ENCODE peak calls at places on chromosomes 7 and 10, in five cellular contexts. One of them, this sample, is unnamed.

GRCh38 chr7:45359781-45360180 is 202.2 kb downstream of the RAMP3 start:
- DNase-seq in WTC11: no peak
- DNase-seq in stimulated activated CD4-positive, alpha-beta T cell treated with anti-CD3 and anti-CD28 coated beads, Interleukin-12 subunit alpha, Interleukin-12 subunit beta, amount 100 ng/mL, for 4 hours: no peak
- DNase-seq in NCI-H774: no peak
- DNase-seq in T-helper 9 cell: no peak
- DNase-seq in this sample: no peak

GRCh38 chr10:18312385-18313145 is 172.3 kb downstream of the CACNB2 start:
- DNase-seq in WTC11: no peak
- DNase-seq in stimulated activated CD4-positive, alpha-beta T cell treated with anti-CD3 and anti-CD28 coated beads, Interleukin-12 subunit alpha, Interleukin-12 subunit beta, amount 100 ng/mL, for 4 hours: no peak
- DNase-seq in NCI-H774: no peak
- DNase-seq in T-helper 9 cell: no peak
- DNase-seq in this sample: peak

GRCh38 chr7:99129536-99129935 is 14.4 kb downstream of the SMURF1 start:
- DNase-seq in WTC11: no peak
- DNase-seq in stimulated activated CD4-positive, alpha-beta T cell treated with anti-CD3 and anti-CD28 coated beads, Interleukin-12 subunit alpha, Interleukin-12 subunit beta, amount 100 ng/mL, for 4 hours: no peak
- DNase-seq in NCI-H774: no peak
- DNase-seq in T-helper 9 cell: no peak
- DNase-seq in this sample: no peak

GRCh38 chr10:79293841-79294705 is 53.2 kb upstream of the PPIF start:
- DNase-seq in WTC11: no peak
- DNase-seq in stimulated activated CD4-positive, alpha-beta T cell treated with anti-CD3 and anti-CD28 coated beads, Interleukin-12 subunit alpha, Interleukin-12 subunit beta, amount 100 ng/mL, for 4 hours: no peak
- DNase-seq in NCI-H774: no peak
- DNase-seq in T-helper 9 cell: no peak
- DNase-seq in this sample: no peak

GRCh38 chr7:76302299-76303056 is at the start of gene HSPB1:
- DNase-seq in WTC11: peak
- DNase-seq in stimulated activated CD4-positive, alpha-beta T cell treated with anti-CD3 and anti-CD28 coated beads, Interleukin-12 subunit alpha, Interleukin-12 subunit beta, amount 100 ng/mL, for 4 hours: peak
- DNase-seq in NCI-H774: peak
- DNase-seq in T-helper 9 cell: peak
- DNase-seq in this sample: peak

GRCh38 chr10:74025380-74025978 is 27.6 kb downstream of the VCL start:
- DNase-seq in WTC11: no peak
- DNase-seq in stimulated activated CD4-positive, alpha-beta T cell treated with anti-CD3 and anti-CD28 coated beads, Interleukin-12 subunit alpha, Interleukin-12 subunit beta, amount 100 ng/mL, for 4 hours: no peak
- DNase-seq in NCI-H774: no peak
- DNase-seq in T-helper 9 cell: no peak
- DNase-seq in this sample: no peak

GRCh38 chr7:155257482-155258232 is 40.0 kb upstream of the INSIG1 start:
- DNase-seq in WTC11: no peak
- DNase-seq in stimulated activated CD4-positive, alpha-beta T cell treated with anti-CD3 and anti-CD28 coated beads, Interleukin-12 subunit alpha, Interleukin-12 subunit beta, amount 100 ng/mL, for 4 hours: no peak
- DNase-seq in NCI-H774: no peak
- DNase-seq in T-helper 9 cell: no peak
- DNase-seq in this sample: no peak

GRCh38 chr7:98506471-98506870 is 105.6 kb upstream of the BAIAP2L1 start:
- DNase-seq in WTC11: no peak
- DNase-seq in stimulated activated CD4-positive, alpha-beta T cell treated with anti-CD3 and anti-CD28 coated beads, Interleukin-12 subunit alpha, Interleukin-12 subunit beta, amount 100 ng/mL, for 4 hours: no peak
- DNase-seq in NCI-H774: no peak
- DNase-seq in T-helper 9 cell: no peak
- DNase-seq in this sample: no peak

GRCh38 chr7:143392875-143393266 is 11.7 kb downstream of the ZYX start:
- DNase-seq in WTC11: no peak
- DNase-seq in stimulated activated CD4-positive, alpha-beta T cell treated with anti-CD3 and anti-CD28 coated beads, Interleukin-12 subunit alpha, Interleukin-12 subunit beta, amount 100 ng/mL, for 4 hours: no peak
- DNase-seq in NCI-H774: no peak
- DNase-seq in T-helper 9 cell: no peak
- DNase-seq in this sample: no peak

GRCh38 chr10:43193496-43194080 is 55.3 kb downstream of the CSGALNACT2 start:
- DNase-seq in WTC11: no peak
- DNase-seq in stimulated activated CD4-positive, alpha-beta T cell treated with anti-CD3 and anti-CD28 coated beads, Interleukin-12 subunit alpha, Interleukin-12 subunit beta, amount 100 ng/mL, for 4 hours: no peak
- DNase-seq in NCI-H774: no peak
- DNase-seq in T-helper 9 cell: no peak
- DNase-seq in this sample: no peak

GRCh38 chr7:158847451-158847866 is 8.9 kb upstream of the DYNC2I1 start:
- DNase-seq in WTC11: no peak
- DNase-seq in stimulated activated CD4-positive, alpha-beta T cell treated with anti-CD3 and anti-CD28 coated beads, Interleukin-12 subunit alpha, Interleukin-12 subunit beta, amount 100 ng/mL, for 4 hours: no peak
- DNase-seq in NCI-H774: no peak
- DNase-seq in T-helper 9 cell: no peak
- DNase-seq in this sample: no peak

GRCh38 chr7:155344618-155345433 is 47.1 kb downstream of the INSIG1 start:
- DNase-seq in WTC11: peak
- DNase-seq in stimulated activated CD4-positive, alpha-beta T cell treated with anti-CD3 and anti-CD28 coated beads, Interleukin-12 subunit alpha, Interleukin-12 subunit beta, amount 100 ng/mL, for 4 hours: peak
- DNase-seq in NCI-H774: peak
- DNase-seq in T-helper 9 cell: peak
- DNase-seq in this sample: peak

GRCh38 chr10:68572151-68572550 is 12.0 kb downstream of the TET1 start:
- DNase-seq in WTC11: no peak
- DNase-seq in stimulated activated CD4-positive, alpha-beta T cell treated with anti-CD3 and anti-CD28 coated beads, Interleukin-12 subunit alpha, Interleukin-12 subunit beta, amount 100 ng/mL, for 4 hours: no peak
- DNase-seq in NCI-H774: no peak
- DNase-seq in T-helper 9 cell: no peak
- DNase-seq in this sample: no peak

GRCh38 chr10:99435986-99436633 is 5.7 kb upstream of the GOT1 start:
- DNase-seq in WTC11: no peak
- DNase-seq in stimulated activated CD4-positive, alpha-beta T cell treated with anti-CD3 and anti-CD28 coated beads, Interleukin-12 subunit alpha, Interleukin-12 subunit beta, amount 100 ng/mL, for 4 hours: no peak
- DNase-seq in NCI-H774: no peak
- DNase-seq in T-helper 9 cell: no peak
- DNase-seq in this sample: peak

GRCh38 chr10:21727452-21728168 is 193.6 kb downstream of the MLLT10 start:
- DNase-seq in WTC11: no peak
- DNase-seq in stimulated activated CD4-positive, alpha-beta T cell treated with anti-CD3 and anti-CD28 coated beads, Interleukin-12 subunit alpha, Interleukin-12 subunit beta, amount 100 ng/mL, for 4 hours: no peak
- DNase-seq in NCI-H774: no peak
- DNase-seq in T-helper 9 cell: no peak
- DNase-seq in this sample: no peak

GRCh38 chr7:34059551-34059840 is 154.2 kb downstream of the BMPER start:
- DNase-seq in WTC11: no peak
- DNase-seq in stimulated activated CD4-positive, alpha-beta T cell treated with anti-CD3 and anti-CD28 coated beads, Interleukin-12 subunit alpha, Interleukin-12 subunit beta, amount 100 ng/mL, for 4 hours: no peak
- DNase-seq in NCI-H774: no peak
- DNase-seq in T-helper 9 cell: no peak
- DNase-seq in this sample: no peak

GRCh38 chr10:93319855-93320254 is 162.3 kb downstream of the MYOF start:
- DNase-seq in WTC11: no peak
- DNase-seq in stimulated activated CD4-positive, alpha-beta T cell treated with anti-CD3 and anti-CD28 coated beads, Interleukin-12 subunit alpha, Interleukin-12 subunit beta, amount 100 ng/mL, for 4 hours: no peak
- DNase-seq in NCI-H774: peak
- DNase-seq in T-helper 9 cell: no peak
- DNase-seq in this sample: no peak

GRCh38 chr7:133789951-133790350 is 337.2 kb upstream of the LRGUK start:
- DNase-seq in WTC11: no peak
- DNase-seq in stimulated activated CD4-positive, alpha-beta T cell treated with anti-CD3 and anti-CD28 coated beads, Interleukin-12 subunit alpha, Interleukin-12 subunit beta, amount 100 ng/mL, for 4 hours: no peak
- DNase-seq in NCI-H774: no peak
- DNase-seq in T-helper 9 cell: no peak
- DNase-seq in this sample: no peak